ENCODE peak calls at places on chromosomes 4 and X, in ten cellular contexts. One of them, this sample, is unnamed.

GRCh38 chrX:34918091-34918736 is 24.4 kb upstream of the FAM47B start:
- DNase-seq in GM23338: no peak
- DNase-seq in cardiac fibroblast: peak; percentile 31
- DNase-seq in fibroblast of pulmonary artery: peak; percentile 45
- DNase-seq in PC-9: no peak
- DNase-seq in right atrium auricular region: no peak
- DNase-seq in GM06990: no peak
- DNase-seq in heart right ventricle: no peak
- DNase-seq in Peyer's patch: no peak
- DNase-seq in fibroblast of villous mesenchyme: peak; percentile 26
- DNase-seq in this sample: peak; percentile 54

GRCh38 chrX:123481908-123482873 is 250.7 kb downstream of the THOC2 start:
- DNase-seq in GM23338: peak; percentile 35
- DNase-seq in cardiac fibroblast: peak; percentile 5
- DNase-seq in fibroblast of pulmonary artery: peak; percentile 58
- DNase-seq in PC-9: no peak
- DNase-seq in right atrium auricular region: no peak
- DNase-seq in GM06990: no peak
- DNase-seq in heart right ventricle: no peak
- DNase-seq in Peyer's patch: no peak
- DNase-seq in fibroblast of villous mesenchyme: peak; percentile 47
- DNase-seq in this sample: peak; percentile 27

GRCh38 chr4:118338981-118339765 is 13.6 kb downstream of the PRSS12 start:
- DNase-seq in GM23338: no peak
- DNase-seq in cardiac fibroblast: no peak
- DNase-seq in fibroblast of pulmonary artery: peak; percentile 33
- DNase-seq in PC-9: no peak
- DNase-seq in right atrium auricular region: no peak
- DNase-seq in GM06990: no peak
- DNase-seq in heart right ventricle: no peak
- DNase-seq in Peyer's patch: no peak
- DNase-seq in fibroblast of villous mesenchyme: peak; percentile 20
- DNase-seq in this sample: peak; percentile 72

GRCh38 chr4:37687175-37687525 is 974 bp upstream of the RELL1 start:
- DNase-seq in GM23338: no peak
- DNase-seq in cardiac fibroblast: no peak
- DNase-seq in fibroblast of pulmonary artery: no peak
- DNase-seq in PC-9: no peak
- DNase-seq in right atrium auricular region: no peak
- DNase-seq in GM06990: no peak
- DNase-seq in heart right ventricle: no peak
- DNase-seq in Peyer's patch: no peak
- DNase-seq in fibroblast of villous mesenchyme: no peak
- DNase-seq in this sample: no peak

GRCh38 chrX:134469481-134469880 is 9.5 kb downstream of the HPRT1 start:
- DNase-seq in GM23338: no peak
- DNase-seq in cardiac fibroblast: peak; percentile 36
- DNase-seq in fibroblast of pulmonary artery: peak; percentile 44
- DNase-seq in PC-9: no peak
- DNase-seq in right atrium auricular region: no peak
- DNase-seq in GM06990: no peak
- DNase-seq in heart right ventricle: no peak
- DNase-seq in Peyer's patch: no peak
- DNase-seq in fibroblast of villous mesenchyme: peak; percentile 23
- DNase-seq in this sample: peak; percentile 35

GRCh38 chr4:176340871-176341685 is 21.3 kb downstream of the SPCS3 start:
- DNase-seq in GM23338: peak; percentile 57
- DNase-seq in cardiac fibroblast: peak; percentile 72
- DNase-seq in fibroblast of pulmonary artery: peak; percentile 78
- DNase-seq in PC-9: no peak
- DNase-seq in right atrium auricular region: no peak
- DNase-seq in GM06990: peak; percentile 30
- DNase-seq in heart right ventricle: no peak
- DNase-seq in Peyer's patch: no peak
- DNase-seq in fibroblast of villous mesenchyme: peak; percentile 75
- DNase-seq in this sample: peak; percentile 69

GRCh38 chr4:188246488-188246887 is 107.2 kb downstream of the TRIML1 start:
- DNase-seq in GM23338: peak; percentile 69
- DNase-seq in cardiac fibroblast: peak; percentile 2
- DNase-seq in fibroblast of pulmonary artery: no peak
- DNase-seq in PC-9: no peak
- DNase-seq in right atrium auricular region: no peak
- DNase-seq in GM06990: no peak
- DNase-seq in heart right ventricle: no peak
- DNase-seq in Peyer's patch: no peak
- DNase-seq in fibroblast of villous mesenchyme: no peak
- DNase-seq in this sample: no peak

GRCh38 chr4:5365071-5366008 is 314.1 kb downstream of the STK32B start:
- DNase-seq in GM23338: peak; percentile 36
- DNase-seq in cardiac fibroblast: peak; percentile 30
- DNase-seq in fibroblast of pulmonary artery: peak; percentile 59
- DNase-seq in PC-9: peak; percentile 63
- DNase-seq in right atrium auricular region: no peak
- DNase-seq in GM06990: no peak
- DNase-seq in heart right ventricle: no peak
- DNase-seq in Peyer's patch: no peak
- DNase-seq in fibroblast of villous mesenchyme: peak; percentile 87
- DNase-seq in this sample: peak; percentile 54

GRCh38 chr4:182604161-182604591 is 313.0 kb downstream of the DCTD start:
- DNase-seq in GM23338: no peak
- DNase-seq in cardiac fibroblast: peak; percentile 19
- DNase-seq in fibroblast of pulmonary artery: peak; percentile 61
- DNase-seq in PC-9: no peak
- DNase-seq in right atrium auricular region: no peak
- DNase-seq in GM06990: no peak
- DNase-seq in heart right ventricle: no peak
- DNase-seq in Peyer's patch: no peak
- DNase-seq in fibroblast of villous mesenchyme: no peak
- DNase-seq in this sample: peak; percentile 71

GRCh38 chr4:125313497-125313896 is 1.3 kb upstream of the FAT4 start:
- DNase-seq in GM23338: peak; percentile 94
- DNase-seq in cardiac fibroblast: peak; percentile 94
- DNase-seq in fibroblast of pulmonary artery: peak; percentile 96
- DNase-seq in PC-9: peak; percentile 74
- DNase-seq in right atrium auricular region: no peak
- DNase-seq in GM06990: peak; percentile 25
- DNase-seq in heart right ventricle: no peak
- DNase-seq in Peyer's patch: no peak
- DNase-seq in fibroblast of villous mesenchyme: peak; percentile 92
- DNase-seq in this sample: peak; percentile 93

GRCh38 chrX:5341902-5342301 is 886.8 kb downstream of the NLGN4X start:
- DNase-seq in GM23338: no peak
- DNase-seq in cardiac fibroblast: no peak
- DNase-seq in fibroblast of pulmonary artery: no peak
- DNase-seq in PC-9: no peak
- DNase-seq in right atrium auricular region: no peak
- DNase-seq in GM06990: no peak
- DNase-seq in heart right ventricle: no peak
- DNase-seq in Peyer's patch: no peak
- DNase-seq in fibroblast of villous mesenchyme: no peak
- DNase-seq in this sample: no peak

GRCh38 chr4:53844133-53844532 is 220.3 kb downstream of the CHIC2 start:
- DNase-seq in GM23338: no peak
- DNase-seq in cardiac fibroblast: no peak
- DNase-seq in fibroblast of pulmonary artery: no peak
- DNase-seq in PC-9: no peak
- DNase-seq in right atrium auricular region: no peak
- DNase-seq in GM06990: no peak
- DNase-seq in heart right ventricle: no peak
- DNase-seq in Peyer's patch: no peak
- DNase-seq in fibroblast of villous mesenchyme: peak; percentile 80
- DNase-seq in this sample: no peak

GRCh38 chrX:80807606-80808159 is 2.0 kb downstream of the BRWD3 start:
- DNase-seq in GM23338: no peak
- DNase-seq in cardiac fibroblast: no peak
- DNase-seq in fibroblast of pulmonary artery: no peak
- DNase-seq in PC-9: no peak
- DNase-seq in right atrium auricular region: no peak
- DNase-seq in GM06990: no peak
- DNase-seq in heart right ventricle: no peak
- DNase-seq in Peyer's patch: no peak
- DNase-seq in fibroblast of villous mesenchyme: peak; percentile 8
- DNase-seq in this sample: no peak

GRCh38 chr4:111630705-111631104 is 514.5 kb upstream of the FAM241A start:
- DNase-seq in GM23338: peak; percentile 56
- DNase-seq in cardiac fibroblast: peak; percentile 46
- DNase-seq in fibroblast of pulmonary artery: peak; percentile 51
- DNase-seq in PC-9: no peak
- DNase-seq in right atrium auricular region: no peak
- DNase-seq in GM06990: no peak
- DNase-seq in heart right ventricle: no peak
- DNase-seq in Peyer's patch: no peak
- DNase-seq in fibroblast of villous mesenchyme: peak; percentile 51
- DNase-seq in this sample: peak; percentile 48

GRCh38 chrX:15719324-15719968 is 18.6 kb upstream of the CA5B start:
- DNase-seq in GM23338: no peak
- DNase-seq in cardiac fibroblast: no peak
- DNase-seq in fibroblast of pulmonary artery: no peak
- DNase-seq in PC-9: no peak
- DNase-seq in right atrium auricular region: no peak
- DNase-seq in GM06990: no peak
- DNase-seq in heart right ventricle: no peak
- DNase-seq in Peyer's patch: no peak
- DNase-seq in fibroblast of villous mesenchyme: no peak
- DNase-seq in this sample: no peak

GRCh38 chrX:104172121-104172520 is 5.9 kb downstream of the FAM199X start:
- DNase-seq in GM23338: no peak
- DNase-seq in cardiac fibroblast: no peak
- DNase-seq in fibroblast of pulmonary artery: no peak
- DNase-seq in PC-9: no peak
- DNase-seq in right atrium auricular region: no peak
- DNase-seq in GM06990: no peak
- DNase-seq in heart right ventricle: no peak
- DNase-seq in Peyer's patch: no peak
- DNase-seq in fibroblast of villous mesenchyme: no peak
- DNase-seq in this sample: no peak

GRCh38 chrX:110671068-110671803 is 124.4 kb downstream of the CHRDL1 start:
- DNase-seq in GM23338: no peak
- DNase-seq in cardiac fibroblast: no peak
- DNase-seq in fibroblast of pulmonary artery: no peak
- DNase-seq in PC-9: no peak
- DNase-seq in right atrium auricular region: no peak
- DNase-seq in GM06990: no peak
- DNase-seq in heart right ventricle: no peak
- DNase-seq in Peyer's patch: no peak
- DNase-seq in fibroblast of villous mesenchyme: peak; percentile 3
- DNase-seq in this sample: peak; percentile 40

GRCh38 chr4:17846256-17846655 is 35.5 kb downstream of the NCAPG start:
- DNase-seq in GM23338: no peak
- DNase-seq in cardiac fibroblast: no peak
- DNase-seq in fibroblast of pulmonary artery: no peak
- DNase-seq in PC-9: no peak
- DNase-seq in right atrium auricular region: no peak
- DNase-seq in GM06990: no peak
- DNase-seq in heart right ventricle: no peak
- DNase-seq in Peyer's patch: no peak
- DNase-seq in fibroblast of villous mesenchyme: no peak
- DNase-seq in this sample: peak; percentile 20

GRCh38 chr4:140092094-140092820 is 61.7 kb downstream of the MAML3 start:
- DNase-seq in GM23338: peak; percentile 78
- DNase-seq in cardiac fibroblast: no peak
- DNase-seq in fibroblast of pulmonary artery: no peak
- DNase-seq in PC-9: peak; percentile 36
- DNase-seq in right atrium auricular region: peak; percentile 70
- DNase-seq in GM06990: no peak
- DNase-seq in heart right ventricle: peak; percentile 57
- DNase-seq in Peyer's patch: peak; percentile 17
- DNase-seq in fibroblast of villous mesenchyme: no peak
- DNase-seq in this sample: no peak
- H3K4me3 ChIP-seq in GM23338: peak overlapping the region; percentile 39
- H3K4me3 ChIP-seq in cardiac fibroblast: peak overlapping the region; percentile 33
- H3K4me3 ChIP-seq in fibroblast of pulmonary artery: peak overlapping the region; percentile 44
- H3K4me3 ChIP-seq in PC-9: peak overlapping the region; percentile 49
- H3K4me3 ChIP-seq in right atrium auricular region: peak overlapping the region; percentile 14
- H3K4me3 ChIP-seq in GM06990: no peak overlapping the region
- H3K4me3 ChIP-seq in heart right ventricle: peak overlapping the region; percentile 57
- H3K4me3 ChIP-seq in Peyer's patch: peak overlapping the region; percentile 37
- H3K4me3 ChIP-seq in fibroblast of villous mesenchyme: peak overlapping the region; percentile 22
- H3K4me3 ChIP-seq in this sample: no peak overlapping the region

DNA sequence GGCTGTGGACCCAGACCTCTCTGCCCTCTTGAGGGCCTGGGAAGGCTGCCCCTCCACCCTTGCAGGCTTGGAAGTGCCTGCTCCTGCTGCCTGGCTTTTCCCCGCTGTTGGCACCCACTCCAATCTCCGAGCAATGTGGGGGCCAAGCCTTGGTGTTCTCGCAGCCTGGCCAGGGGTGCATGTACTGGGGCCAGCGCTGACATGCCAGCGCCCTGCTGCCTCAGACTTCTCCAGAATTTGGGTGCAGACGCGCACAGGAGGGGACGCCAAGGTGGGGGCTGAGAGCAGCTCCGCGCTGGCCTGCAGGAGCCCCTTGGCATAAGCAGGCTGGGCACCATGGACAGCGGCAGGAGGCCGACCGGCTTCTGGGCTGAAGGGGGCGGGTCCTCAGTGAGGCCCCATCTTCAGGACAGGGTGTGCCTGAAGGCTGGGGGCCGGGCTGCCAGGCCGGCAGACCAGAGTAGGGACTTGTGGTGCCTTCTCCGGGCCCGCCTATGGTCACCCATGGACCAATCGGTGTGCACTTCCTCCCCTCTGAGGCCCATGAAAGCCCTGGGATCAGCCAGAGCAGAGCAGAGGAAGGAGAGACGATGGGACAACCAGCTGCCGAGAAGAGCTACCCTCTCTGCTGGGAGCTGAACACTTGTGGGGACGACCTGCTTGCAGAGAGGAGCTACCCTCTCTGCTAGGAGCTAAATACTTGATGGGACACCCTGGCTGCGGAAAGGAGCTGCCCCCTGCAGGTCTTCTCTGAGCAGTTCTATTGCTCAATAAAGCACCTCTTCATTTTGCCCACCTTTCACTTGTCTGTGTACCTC is 118.3 kb downstream of the DNAAF6 start:
- DNase-seq in GM23338: peak; percentile 82
- DNase-seq in cardiac fibroblast: peak; percentile 31
- DNase-seq in fibroblast of pulmonary artery: peak; percentile 35
- DNase-seq in PC-9: no peak
- DNase-seq in right atrium auricular region: no peak
- DNase-seq in GM06990: peak; percentile 14
- DNase-seq in heart right ventricle: peak; percentile 18
- DNase-seq in Peyer's patch: no peak
- DNase-seq in fibroblast of villous mesenchyme: peak; percentile 22
- DNase-seq in this sample: peak; percentile 14
- TF ChIP-seq CTCF in GM23338: peak; percentile 43
- TF ChIP-seq CTCF in cardiac fibroblast: peak; percentile 26
- TF ChIP-seq CTCF in fibroblast of pulmonary artery: peak; percentile 22
- TF ChIP-seq CTCF in PC-9: peak; percentile 46
- TF ChIP-seq CTCF in right atrium auricular region: no peak
- TF ChIP-seq CTCF in GM06990: peak; percentile 28
- TF ChIP-seq CTCF in heart right ventricle: no peak
- TF ChIP-seq CTCF in Peyer's patch: no peak
- TF ChIP-seq CTCF in fibroblast of villous mesenchyme: peak; percentile 19
- TF ChIP-seq CTCF in this sample: peak; percentile 20

GRCh38 chr4:76898949-76899640 is 1.2 kb upstream of the SOWAHB start:
- DNase-seq in GM23338: peak; percentile 17
- DNase-seq in cardiac fibroblast: no peak
- DNase-seq in fibroblast of pulmonary artery: no peak
- DNase-seq in PC-9: no peak
- DNase-seq in right atrium auricular region: no peak
- DNase-seq in GM06990: no peak
- DNase-seq in heart right ventricle: no peak
- DNase-seq in Peyer's patch: no peak
- DNase-seq in fibroblast of villous mesenchyme: no peak
- DNase-seq in this sample: no peak
- H3K4me3 ChIP-seq in GM23338: peak overlapping the region; percentile 64
- H3K4me3 ChIP-seq in cardiac fibroblast: no peak overlapping the region
- H3K4me3 ChIP-seq in fibroblast of pulmonary artery: no peak overlapping the region
- H3K4me3 ChIP-seq in PC-9: peak overlapping the region; percentile 76
- H3K4me3 ChIP-seq in right atrium auricular region: no peak overlapping the region
- H3K4me3 ChIP-seq in GM06990: no peak overlapping the region
- H3K4me3 ChIP-seq in heart right ventricle: no peak overlapping the region
- H3K4me3 ChIP-seq in Peyer's patch: peak overlapping the region; percentile 84
- H3K4me3 ChIP-seq in fibroblast of villous mesenchyme: no peak overlapping the region
- H3K4me3 ChIP-seq in this sample: no peak overlapping the region

GRCh38 chrX:136519069-136519468 is 12.9 kb upstream of the VGLL1 start:
- DNase-seq in GM23338: no peak
- DNase-seq in cardiac fibroblast: no peak
- DNase-seq in fibroblast of pulmonary artery: no peak
- DNase-seq in PC-9: no peak
- DNase-seq in right atrium auricular region: no peak
- DNase-seq in GM06990: no peak
- DNase-seq in heart right ventricle: no peak
- DNase-seq in Peyer's patch: no peak
- DNase-seq in fibroblast of villous mesenchyme: no peak
- DNase-seq in this sample: no peak
- TF ChIP-seq CTCF in GM23338: no peak
- TF ChIP-seq CTCF in cardiac fibroblast: no peak
- TF ChIP-seq CTCF in fibroblast of pulmonary artery: no peak
- TF ChIP-seq CTCF in PC-9: no peak
- TF ChIP-seq CTCF in right atrium auricular region: no peak
- TF ChIP-seq CTCF in GM06990: no peak
- TF ChIP-seq CTCF in heart right ventricle: no peak
- TF ChIP-seq CTCF in Peyer's patch: no peak
- TF ChIP-seq CTCF in fibroblast of villous mesenchyme: no peak
- TF ChIP-seq CTCF in this sample: no peak